ENCODE peak calls at places on chromosomes 6 and 20, in nine cellular contexts. H is HTR-8/SVneo; T is neuronal stem cell; W is NCI-H1105; R is CD8-positive, alpha-beta T cell; A is activated CD4-positive, alpha-beta memory T cell treated with anti-CD3 and anti-CD28 coated beads, Interleukin-2, amount 10 ng/mL, durations not matched to agents 7 days and 5 days; S is Peyer's patch; C is T-helper 1 cell; I is cardiac muscle cell. K is an unnamed sample.

GRCh38 chr20:16385891-16386290 is 187.4 kb downstream of the KIF16B start:
- DNase-seq in H (no peak), T (no peak), W (no peak), R (no peak), A (no peak), S (no peak), C (no peak), I (peak), K (no peak)

GRCh38 chr6:158769228-158769627 is 49.9 kb downstream of the EZR start:
- DNase-seq in H (no peak), T (no peak), W (no peak), R (no peak), A (no peak), S (no peak), C (no peak), I (no peak), K (no peak)

GRCh38 chr6:52574709-52575489 is 2.0 kb downstream of the TRAM2 start:
- DNase-seq in H (no peak), T (no peak), W (no peak), R (peak), A (peak), S (peak), C (no peak), I (no peak), K (no peak)

GRCh38 chr6:116405663-116406329 is 35.0 kb downstream of the DSE start:
- DNase-seq in H (no peak), T (no peak), W (no peak), R (no peak), A (no peak), S (no peak), C (no peak), I (peak), K (no peak)

GRCh38 chr20:53943522-53944291 is 126.7 kb downstream of the BCAS1 start:
- DNase-seq in H (peak), T (no peak), W (no peak), R (peak), A (peak), S (peak), C (no peak), I (peak), K (no peak)

GRCh38 chr20:57252559-57253162 is 13.8 kb downstream of the BMP7 start:
- DNase-seq in H (no peak), T (no peak), W (no peak), R (no peak), A (no peak), S (no peak), C (no peak), I (no peak), K (no peak)

GRCh38 chr20:11032611-11033010 is 358.8 kb upstream of the JAG1 start:
- DNase-seq in H (no peak), T (no peak), W (no peak), R (no peak), A (no peak), S (no peak), C (no peak), I (no peak), K (no peak)

GRCh38 chr6:143247586-143247985 is 186.9 kb downstream of the AIG1 start:
- DNase-seq in H (no peak), T (no peak), W (no peak), R (no peak), A (no peak), S (no peak), C (no peak), I (no peak), K (no peak)

GRCh38 chr6:159691963-159692287 is 1.1 kb downstream of the SOD2 start:
- DNase-seq in H (no peak), T (no peak), W (no peak), R (no peak), A (no peak), S (no peak), C (no peak), I (no peak), K (no peak)

GRCh38 chr20:49320460-49320859 is 42.6 kb upstream of the ZNFX1 start:
- DNase-seq in H (peak), T (no peak), W (no peak), R (no peak), A (no peak), S (no peak), C (no peak), I (peak), K (peak)

GRCh38 chr6:422423-423061 is 31.0 kb downstream of the IRF4 start:
- DNase-seq in H (peak), T (no peak), W (no peak), R (peak), A (peak), S (peak), C (no peak), I (no peak), K (peak)

GRCh38 chr20:41342474-41343464 is 2.1 kb downstream of the LPIN3 start:
- DNase-seq in H (no peak), T (no peak), W (no peak), R (no peak), A (no peak), S (no peak), C (no peak), I (no peak), K (no peak)

GRCh38 chr20:20095114-20095872 is 43.0 kb downstream of the CFAP61 start:
- DNase-seq in H (no peak), T (no peak), W (no peak), R (no peak), A (no peak), S (no peak), C (no peak), I (no peak), K (no peak)

GRCh38 chr6:80923816-80924215 is 817.3 kb downstream of the BCKDHB start:
- DNase-seq in H (no peak), T (no peak), W (no peak), R (no peak), A (no peak), S (no peak), C (no peak), I (no peak), K (no peak)

GRCh38 chr6:147868493-147869222 is 360.2 kb downstream of the SAMD5 start:
- DNase-seq in H (no peak), T (no peak), W (no peak), R (no peak), A (no peak), S (no peak), C (no peak), I (no peak), K (no peak)

GRCh38 chr20:38663660-38664059 is 60.6 kb upstream of the SLC32A1 start:
- DNase-seq in H (no peak), T (no peak), W (no peak), R (no peak), A (no peak), S (no peak), C (no peak), I (no peak), K (no peak)

GRCh38 chr20:38962898-38963484 is 847 bp downstream of the DHX35 start:
- DNase-seq in H (no peak), T (no peak), W (no peak), R (no peak), A (no peak), S (no peak), C (no peak), I (no peak), K (no peak)

GRCh38 chr6:71252960-71253359 is 35.7 kb upstream of the OGFRL1 start:
- DNase-seq in H (no peak), T (no peak), W (no peak), R (no peak), A (no peak), S (no peak), C (no peak), I (no peak), K (no peak)

GRCh38 chr6:68655028-68655427 is 19.9 kb downstream of the ADGRB3 start:
- DNase-seq in H (no peak), T (no peak), W (no peak), R (no peak), A (no peak), S (no peak), C (no peak), I (no peak), K (no peak)

GRCh38 chr6:29559524-29560287 is at the start of gene UBD:
- DNase-seq in H (no peak), T (no peak), W (no peak), R (no peak), A (no peak), S (no peak), C (no peak), I (no peak), K (no peak)

GRCh38 chr20:44354979-44355502 is 458 bp upstream of the HNF4A start:
- DNase-seq in H (no peak), T (no peak), W (no peak), R (no peak), A (no peak), S (peak), C (no peak), I (no peak), K (no peak)

GRCh38 chr20:55632592-55632991 is 372.7 kb downstream of the CBLN4 start:
- DNase-seq in H (no peak), T (no peak), W (no peak), R (no peak), A (no peak), S (no peak), C (no peak), I (no peak), K (no peak)

GRCh38 chr6:17251953-17252352 is 29.2 kb upstream of the RBM24 start:
- DNase-seq in H (no peak), T (no peak), W (no peak), R (no peak), A (no peak), S (no peak), C (no peak), I (no peak), K (no peak)

GRCh38 chr6:14026831-14027539 is 90.6 kb upstream of the CD83 start:
- DNase-seq in H (no peak), T (no peak), W (no peak), R (no peak), A (no peak), S (no peak), C (no peak), I (no peak), K (no peak)

GRCh38 chr6:49743427-49743826 is 761 bp downstream of the CRISP3 start:
- DNase-seq in H (no peak), T (no peak), W (no peak), R (no peak), A (no peak), S (no peak), C (no peak), I (no peak), K (no peak)

GRCh38 chr6:47631248-47632196 is 66.9 kb upstream of the ADGRF4 start:
- DNase-seq in H (peak), T (peak), W (peak), R (no peak), A (no peak), S (no peak), C (no peak), I (peak), K (peak)

GRCh38 chr20:34549291-34549928 is 9.1 kb upstream of the MAP1LC3A start:
- DNase-seq in H (no peak), T (no peak), W (peak), R (no peak), A (no peak), S (no peak), C (no peak), I (peak), K (no peak)

K was measured in HS-5.